ENCODE peak calls at places on chromosomes 1 and 21, in six cellular contexts. S, F, Z, I, W and K are unnamed samples.

GRCh38 chr1:182634306-182635072 is 30.3 kb upstream of the RGS16 start:
- DNase-seq in S (no peak), F (no peak), Z (no peak), I (no peak), W (peak), K (no peak)

GRCh38 chr21:34722684-34723300 is 54.0 kb downstream of the CLIC6 start:
- DNase-seq in S (no peak), F (peak), Z (no peak), I (no peak), W (no peak), K (no peak)

GRCh38 chr1:116873680-116874271 is 35.9 kb upstream of the PTGFRN start:
- DNase-seq in S (no peak), F (no peak), Z (peak), I (no peak), W (no peak), K (no peak)

GRCh38 chr1:176880954-176881595 is 283.4 kb downstream of the ASTN1 start:
- DNase-seq in S (peak), F (no peak), Z (peak), I (no peak), W (peak), K (peak)

GRCh38 chr1:147611021-147611426 is 59.3 kb downstream of the ACP6 start:
- DNase-seq in S (no peak), F (no peak), Z (no peak), I (no peak), W (no peak), K (no peak)

GRCh38 chr1:53264048-53264447 is 25.7 kb upstream of the MAGOH start:
- DNase-seq in S (no peak), F (no peak), Z (no peak), I (no peak), W (no peak), K (no peak)

GRCh38 chr21:42721341-42721824 is 68.0 kb downstream of the PDE9A start:
- DNase-seq in S (no peak), F (no peak), Z (peak), I (no peak), W (no peak), K (no peak)

GRCh38 chr1:165376041-165376810 is 19.7 kb upstream of the LMX1A start:
- DNase-seq in S (no peak), F (no peak), Z (peak), I (no peak), W (peak), K (peak)

GRCh38 chr1:5813480-5813879 is 178.7 kb downstream of the NPHP4 start:
- DNase-seq in S (no peak), F (no peak), Z (no peak), I (no peak), W (no peak), K (no peak)

GRCh38 chr21:17270234-17270633 is 242.6 kb upstream of the CXADR start:
- DNase-seq in S (no peak), F (no peak), Z (peak), I (no peak), W (peak), K (peak)

GRCh38 chr1:160884091-160884490 is 889 bp downstream of the ITLN1 start:
- DNase-seq in S (no peak), F (no peak), Z (no peak), I (no peak), W (no peak), K (no peak)